ENCODE peak calls at places on chromosomes 12 and 14, in six cellular contexts. One of them, this sample, is unnamed.
A peak's percentile ranks its signal among the peaks of the same experiment; 100 is the strongest.

GRCh38 chr12:60872850-60873713 is 1277.3 kb downstream of the SLC16A7 start:
- DNase-seq in A549: no peak
- DNase-seq in heart right ventricle: no peak
- DNase-seq in cardiac fibroblast: no peak
- DNase-seq in tibial nerve: no peak
- DNase-seq in K562: no peak
- DNase-seq in this sample: no peak

GRCh38 chr14:61438497-61438859 is 117.1 kb downstream of the PRKCH start:
- DNase-seq in K562: no peak
- DNase-seq in tibial nerve: no peak
- DNase-seq in heart right ventricle: no peak
- DNase-seq in cardiac fibroblast: no peak
- DNase-seq in A549: peak; percentile 45
- DNase-seq in this sample: no peak

GRCh38 chr14:23610090-23610814 is 25.9 kb upstream of the DHRS2 start:
- DNase-seq in A549: no peak
- DNase-seq in heart right ventricle: no peak
- DNase-seq in K562: no peak
- DNase-seq in cardiac fibroblast: no peak
- DNase-seq in tibial nerve: no peak
- DNase-seq in this sample: no peak

GRCh38 chr12:52914722-52915121 is 9.8 kb upstream of the KRT8 start:
- DNase-seq in K562: no peak
- DNase-seq in tibial nerve: no peak
- DNase-seq in A549: no peak
- DNase-seq in heart right ventricle: no peak
- DNase-seq in cardiac fibroblast: no peak
- DNase-seq in this sample: no peak

GRCh38 chr14:22420598-22421186 is 168.3 kb downstream of the DAD1 start:
- DNase-seq in K562: no peak
- DNase-seq in cardiac fibroblast: no peak
- DNase-seq in tibial nerve: no peak
- DNase-seq in heart right ventricle: no peak
- DNase-seq in A549: no peak
- DNase-seq in this sample: no peak

GRCh38 chr14:105337433-105337832 is 22.9 kb downstream of the PACS2 start:
- DNase-seq in cardiac fibroblast: no peak
- DNase-seq in tibial nerve: no peak
- DNase-seq in A549: no peak
- DNase-seq in heart right ventricle: no peak
- DNase-seq in K562: no peak
- DNase-seq in this sample: no peak

GRCh38 chr12:94561943-94562411 is 88.4 kb downstream of the TMCC3 start:
- DNase-seq in heart right ventricle: peak; percentile 11
- DNase-seq in A549: no peak
- DNase-seq in cardiac fibroblast: no peak
- DNase-seq in K562: no peak
- DNase-seq in tibial nerve: no peak
- DNase-seq in this sample: no peak

GRCh38 chr14:103512701-103513611 is 9.7 kb downstream of the CKB start:
- DNase-seq in K562: no peak
- DNase-seq in heart right ventricle: no peak
- DNase-seq in cardiac fibroblast: peak; percentile 41
- DNase-seq in A549: no peak
- DNase-seq in tibial nerve: no peak
- DNase-seq in this sample: no peak

GRCh38 chr14:103102689-103103260 is 8.2 kb downstream of the EXOC3L4 start:
- DNase-seq in A549: no peak
- DNase-seq in K562: no peak
- DNase-seq in heart right ventricle: no peak
- DNase-seq in tibial nerve: no peak
- DNase-seq in cardiac fibroblast: no peak
- DNase-seq in this sample: no peak

GRCh38 chr14:85531594-85532391 is 1.8 kb downstream of the FLRT2 start:
- DNase-seq in tibial nerve: peak; percentile 75
- DNase-seq in cardiac fibroblast: peak; percentile 89
- DNase-seq in K562: no peak
- DNase-seq in A549: peak; percentile 32
- DNase-seq in heart right ventricle: peak; percentile 52
- DNase-seq in this sample: peak; percentile 40

GRCh38 chr12:47527816-47528215 is 178.0 kb downstream of the RPAP3 start:
- DNase-seq in A549: no peak
- DNase-seq in tibial nerve: no peak
- DNase-seq in K562: no peak
- DNase-seq in heart right ventricle: no peak
- DNase-seq in cardiac fibroblast: no peak
- DNase-seq in this sample: no peak

GRCh38 chr14:21101802-21102413 is 1.0 kb downstream of the TMEM253 start:
- DNase-seq in heart right ventricle: no peak
- DNase-seq in cardiac fibroblast: no peak
- DNase-seq in tibial nerve: no peak
- DNase-seq in A549: no peak
- DNase-seq in K562: peak; percentile 36
- DNase-seq in this sample: no peak

GRCh38 chr12:27123642-27124041 is 41.3 kb upstream of the C12orf71 start:
- DNase-seq in cardiac fibroblast: peak; percentile 51
- DNase-seq in tibial nerve: no peak
- DNase-seq in K562: peak; percentile 11
- DNase-seq in heart right ventricle: no peak
- DNase-seq in A549: peak; percentile 10
- DNase-seq in this sample: no peak

DNA sequence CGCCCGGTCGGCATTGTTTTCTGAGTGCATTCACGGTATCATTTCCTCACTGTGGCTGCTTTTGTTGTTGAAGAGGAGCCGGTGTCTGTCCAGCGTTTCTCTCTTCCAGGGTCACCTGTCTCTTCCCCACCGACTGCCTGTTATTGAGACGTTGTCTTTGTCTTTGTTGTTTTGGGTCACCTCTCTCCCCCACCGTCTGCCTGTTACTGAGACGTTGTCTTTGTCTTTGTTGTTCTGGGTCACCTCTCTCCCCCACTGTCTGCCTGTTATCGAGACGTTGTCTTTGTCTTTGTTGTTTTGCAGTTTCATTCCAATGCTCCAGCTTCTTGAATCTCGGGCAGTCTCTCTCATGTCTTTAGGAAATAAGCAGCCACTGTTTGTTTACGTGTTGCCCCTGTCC is 69.9 kb downstream of the DDX51 start:
- DNase-seq in cardiac fibroblast: no peak
- DNase-seq in tibial nerve: no peak
- DNase-seq in A549: no peak
- DNase-seq in K562: no peak
- DNase-seq in heart right ventricle: no peak
- DNase-seq in this sample: no peak
- TF ChIP-seq CTCF in cardiac fibroblast: no peak
- TF ChIP-seq CTCF in tibial nerve: no peak
- TF ChIP-seq CTCF in A549: no peak
- TF ChIP-seq CTCF in K562: no peak
- TF ChIP-seq CTCF in heart right ventricle: no peak
- TF ChIP-seq CTCF in this sample: no peak

GRCh38 chr12:59196989-59197388 is 276.7 kb upstream of the LRIG3 start:
- DNase-seq in K562: no peak
- DNase-seq in tibial nerve: no peak
- DNase-seq in heart right ventricle: no peak
- DNase-seq in A549: no peak
- DNase-seq in cardiac fibroblast: no peak
- DNase-seq in this sample: no peak

GRCh38 chr12:59191372-59191771 is 271.1 kb upstream of the LRIG3 start:
- DNase-seq in cardiac fibroblast: no peak
- DNase-seq in K562: no peak
- DNase-seq in A549: no peak
- DNase-seq in heart right ventricle: no peak
- DNase-seq in tibial nerve: no peak
- DNase-seq in this sample: no peak

GRCh38 chr12:59193476-59194050 is 273.3 kb upstream of the LRIG3 start:
- DNase-seq in heart right ventricle: no peak
- DNase-seq in tibial nerve: no peak
- DNase-seq in cardiac fibroblast: no peak
- DNase-seq in K562: no peak
- DNase-seq in A549: no peak
- DNase-seq in this sample: no peak

GRCh38 chr12:59194794-59195193 is 274.5 kb upstream of the LRIG3 start:
- DNase-seq in cardiac fibroblast: no peak
- DNase-seq in A549: no peak
- DNase-seq in K562: no peak
- DNase-seq in tibial nerve: no peak
- DNase-seq in heart right ventricle: no peak
- DNase-seq in this sample: no peak
- TF ChIP-seq CTCF in cardiac fibroblast: no peak
- TF ChIP-seq CTCF in A549: no peak
- TF ChIP-seq CTCF in K562: no peak
- TF ChIP-seq CTCF in tibial nerve: no peak
- TF ChIP-seq CTCF in heart right ventricle: no peak
- TF ChIP-seq CTCF in this sample: no peak

GRCh38 chr12:8779281-8779680 is 43.1 kb upstream of the A2ML1 start:
- DNase-seq in cardiac fibroblast: no peak
- DNase-seq in A549: no peak
- DNase-seq in K562: no peak
- DNase-seq in tibial nerve: no peak
- DNase-seq in heart right ventricle: no peak
- DNase-seq in this sample: no peak
- TF ChIP-seq CTCF in cardiac fibroblast: no peak
- TF ChIP-seq CTCF in A549: no peak
- TF ChIP-seq CTCF in K562: no peak
- TF ChIP-seq CTCF in tibial nerve: no peak
- TF ChIP-seq CTCF in heart right ventricle: no peak
- TF ChIP-seq CTCF in this sample: no peak

DNA sequence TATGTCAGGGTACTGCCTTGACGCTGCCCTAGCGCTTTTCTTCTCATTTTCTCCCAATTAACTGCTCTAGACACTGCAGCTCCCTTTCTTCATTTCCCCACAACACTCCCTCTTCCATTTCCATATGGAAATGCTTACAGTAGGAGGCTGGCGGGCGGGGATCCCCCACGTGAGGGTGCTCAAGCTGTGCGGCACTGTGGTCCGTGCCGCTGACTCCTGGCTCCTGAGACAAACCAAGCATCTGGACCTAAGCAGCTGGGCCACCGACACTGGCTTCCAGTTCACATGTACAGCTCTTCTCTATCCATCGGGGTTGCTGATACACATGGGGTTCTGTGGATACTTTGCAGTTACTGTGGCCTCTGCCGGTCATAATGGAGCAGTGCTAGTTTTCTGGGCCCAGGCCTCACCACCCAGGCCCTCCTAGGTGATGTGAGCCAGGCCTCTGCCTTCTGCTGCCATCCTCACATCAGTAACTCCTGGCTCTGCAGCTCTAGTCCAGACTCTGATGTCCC is 20.2 kb downstream of the TCHP start:
- DNase-seq in heart right ventricle: no peak
- DNase-seq in A549: no peak
- DNase-seq in tibial nerve: no peak
- DNase-seq in cardiac fibroblast: no peak
- DNase-seq in K562: no peak
- DNase-seq in this sample: no peak
- TF ChIP-seq CTCF in heart right ventricle: no peak
- TF ChIP-seq CTCF in A549: no peak
- TF ChIP-seq CTCF in tibial nerve: no peak
- TF ChIP-seq CTCF in cardiac fibroblast: no peak
- TF ChIP-seq CTCF in K562: no peak
- TF ChIP-seq CTCF in this sample: no peak

GRCh38 chr12:107605293-107605692 is 80.3 kb upstream of the PWP1 start:
- DNase-seq in A549: no peak
- DNase-seq in heart right ventricle: no peak
- DNase-seq in tibial nerve: no peak
- DNase-seq in K562: no peak
- DNase-seq in cardiac fibroblast: no peak
- DNase-seq in this sample: no peak

GRCh38 chr12:107607464-107608392 is 77.9 kb upstream of the PWP1 start:
- DNase-seq in cardiac fibroblast: peak; percentile 84
- DNase-seq in heart right ventricle: peak; percentile 78
- DNase-seq in A549: peak; percentile 86
- DNase-seq in tibial nerve: peak; percentile 78
- DNase-seq in K562: peak; percentile 79
- DNase-seq in this sample: peak; percentile 84

GRCh38 chr12:107612508-107612907 is 73.1 kb upstream of the PWP1 start:
- DNase-seq in heart right ventricle: no peak
- DNase-seq in K562: no peak
- DNase-seq in A549: no peak
- DNase-seq in cardiac fibroblast: no peak
- DNase-seq in tibial nerve: no peak
- DNase-seq in this sample: no peak

GRCh38 chr12:107610030-107610859 is 75.4 kb upstream of the PWP1 start:
- DNase-seq in cardiac fibroblast: peak; percentile 60
- DNase-seq in heart right ventricle: peak; percentile 21
- DNase-seq in tibial nerve: no peak
- DNase-seq in K562: peak; percentile 50
- DNase-seq in A549: peak; percentile 58
- DNase-seq in this sample: peak; percentile 56
- TF ChIP-seq CTCF in cardiac fibroblast: peak; percentile 86
- TF ChIP-seq CTCF in heart right ventricle: peak; percentile 61
- TF ChIP-seq CTCF in tibial nerve: peak; percentile 15
- TF ChIP-seq CTCF in K562: peak; percentile 70
- TF ChIP-seq CTCF in A549: peak; percentile 78
- TF ChIP-seq CTCF in this sample: peak; percentile 53

DNA sequence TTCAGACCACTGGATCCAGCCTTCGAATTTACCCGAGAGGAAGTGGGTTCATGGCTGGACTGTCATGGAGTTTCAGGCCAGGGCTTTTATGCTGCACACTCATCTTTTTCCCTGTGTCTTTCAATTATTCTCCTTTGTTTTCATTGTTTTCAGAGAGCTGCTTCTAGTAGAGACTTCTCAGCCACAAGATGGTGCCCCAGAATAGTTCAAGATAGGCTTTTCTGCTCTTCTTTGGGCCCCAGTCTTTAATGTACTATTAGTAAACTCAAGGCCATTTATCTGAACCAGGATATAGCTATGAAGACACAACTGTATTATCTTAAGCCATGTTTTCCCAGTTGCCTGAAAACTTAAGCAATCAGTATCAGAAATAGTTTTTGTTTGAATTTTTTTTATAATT is 30.4 kb upstream of the PSMA6 start:
- DNase-seq in A549: no peak
- DNase-seq in K562: no peak
- DNase-seq in heart right ventricle: no peak
- DNase-seq in cardiac fibroblast: peak; percentile 40
- DNase-seq in tibial nerve: peak; percentile 17
- DNase-seq in this sample: no peak
- TF ChIP-seq CTCF in A549: no peak
- TF ChIP-seq CTCF in K562: no peak
- TF ChIP-seq CTCF in heart right ventricle: peak; percentile 37
- TF ChIP-seq CTCF in cardiac fibroblast: no peak
- TF ChIP-seq CTCF in tibial nerve: peak; percentile 28
- TF ChIP-seq CTCF in this sample: no peak

This sample was measured in endothelial cell.